ENCODE peak calls at places on chromosomes 7 and 10, in seven cellular contexts. U is HCT116; Q is mesenchymal stem cell; H is IMR-90; B is left lung; N is CD8-positive, alpha-beta memory T cell; F is PC-3. O is an unnamed sample.

GRCh38 chr10:17880596-17880995 is 71.1 kb upstream of the SLC39A12 start:
- DNase-seq in B (no peak), N (no peak), F (no peak), Q (no peak), H (no peak), U (no peak), O (no peak)

GRCh38 chr10:59432207-59432900 is 70.0 kb upstream of the FAM13C start:
- DNase-seq in Q (peak; percentile 8), F (peak; percentile 99), B (no peak), N (no peak), U (no peak), H (peak; percentile 19), O (no peak)

GRCh38 chr7:27171636-27172387 is 2.3 kb downstream of the HOXA10 start:
- DNase-seq in F (no peak), N (peak; percentile 40), U (no peak), B (no peak), Q (peak; percentile 60), H (no peak), O (no peak)

GRCh38 chr10:110783509-110784103 is 88.1 kb upstream of the PDCD4 start:
- DNase-seq in F (no peak), U (no peak), Q (no peak), H (peak; percentile 4), B (no peak), N (peak; percentile 76), O (no peak)

GRCh38 chr7:1709281-1709680 is 39.2 kb downstream of the ELFN1 start:
- DNase-seq in H (no peak), U (no peak), F (no peak), N (no peak), B (peak; percentile 28), Q (no peak), O (no peak)

GRCh38 chr10:24873281-24873683 is 79.1 kb downstream of the PRTFDC1 start:
- DNase-seq in B (no peak), H (peak; percentile 95), U (no peak), Q (peak; percentile 96), F (no peak), N (no peak), O (no peak)

GRCh38 chr7:70470751-70471150 is 661.2 kb upstream of the GALNT17 start:
- DNase-seq in U (no peak), B (no peak), N (no peak), F (no peak), H (no peak), Q (no peak), O (no peak)

GRCh38 chr7:29795696-29796095 is 10.6 kb upstream of the WIPF3 start:
- DNase-seq in Q (no peak), F (no peak), B (no peak), H (no peak), U (no peak), N (no peak), O (no peak)

GRCh38 chr7:37921340-37921805 is 933 bp downstream of the EPDR1 start:
- DNase-seq in B (no peak), Q (peak; percentile 12), N (no peak), U (no peak), H (no peak), F (peak; percentile 48), O (peak; percentile 58)

DNA sequence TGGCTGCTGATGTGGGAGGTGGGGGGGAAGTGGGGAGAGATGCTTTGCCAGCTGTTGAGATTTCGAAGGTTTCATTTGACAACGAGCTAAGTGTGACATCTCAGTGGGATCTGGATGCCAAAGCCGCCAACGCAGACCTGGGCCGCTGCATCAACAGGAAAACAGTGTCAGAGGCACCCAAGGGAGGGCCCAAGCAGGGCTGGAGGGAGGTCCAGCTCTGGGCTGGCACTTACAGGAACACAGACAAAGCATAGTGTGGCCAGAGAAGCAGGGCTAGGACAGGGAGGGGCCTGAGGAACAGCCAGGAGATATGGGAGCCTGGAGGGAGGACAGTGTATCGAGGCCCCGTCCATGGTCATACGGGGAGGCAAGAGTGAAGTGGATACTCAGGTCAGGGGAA is 73.1 kb downstream of the GTF2IRD1 start:
- DNase-seq in B (no peak), H (no peak), N (no peak), Q (no peak), U (no peak), F (no peak), O (no peak)
- H3K27ac ChIP-seq in B (no peak overlapping the region), H (no peak overlapping the region), N (no peak overlapping the region), Q (no peak overlapping the region), U (no peak overlapping the region), F (no peak overlapping the region), O (no peak overlapping the region)

DNA sequence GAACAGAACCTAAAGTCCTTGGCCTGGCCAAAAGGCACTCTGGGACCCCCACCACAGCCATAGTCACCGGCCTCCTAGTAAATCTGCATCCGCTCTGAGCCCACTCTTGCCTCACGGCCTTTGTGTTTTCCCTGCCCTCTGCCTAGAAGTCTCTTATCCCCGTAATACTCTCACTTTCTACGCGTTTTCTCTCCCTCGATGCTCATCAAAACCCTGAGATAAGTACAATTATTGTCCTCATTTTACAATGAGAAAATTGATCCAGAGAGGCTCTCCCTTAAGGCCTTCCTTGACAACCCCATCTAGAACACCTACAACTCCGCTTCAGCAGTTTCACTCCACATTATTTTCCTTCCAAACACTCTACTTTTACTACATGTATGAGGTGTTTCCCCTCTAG is 1.5 kb upstream of the SFXN4 start:
- DNase-seq in N (no peak), Q (no peak), F (no peak), H (no peak), U (no peak), B (no peak), O (no peak)
- H3K27ac ChIP-seq in N (no peak overlapping the region), Q (no peak overlapping the region), F (no peak overlapping the region), H (no peak overlapping the region), U (no peak overlapping the region), B (no peak overlapping the region), O (no peak overlapping the region)

DNA sequence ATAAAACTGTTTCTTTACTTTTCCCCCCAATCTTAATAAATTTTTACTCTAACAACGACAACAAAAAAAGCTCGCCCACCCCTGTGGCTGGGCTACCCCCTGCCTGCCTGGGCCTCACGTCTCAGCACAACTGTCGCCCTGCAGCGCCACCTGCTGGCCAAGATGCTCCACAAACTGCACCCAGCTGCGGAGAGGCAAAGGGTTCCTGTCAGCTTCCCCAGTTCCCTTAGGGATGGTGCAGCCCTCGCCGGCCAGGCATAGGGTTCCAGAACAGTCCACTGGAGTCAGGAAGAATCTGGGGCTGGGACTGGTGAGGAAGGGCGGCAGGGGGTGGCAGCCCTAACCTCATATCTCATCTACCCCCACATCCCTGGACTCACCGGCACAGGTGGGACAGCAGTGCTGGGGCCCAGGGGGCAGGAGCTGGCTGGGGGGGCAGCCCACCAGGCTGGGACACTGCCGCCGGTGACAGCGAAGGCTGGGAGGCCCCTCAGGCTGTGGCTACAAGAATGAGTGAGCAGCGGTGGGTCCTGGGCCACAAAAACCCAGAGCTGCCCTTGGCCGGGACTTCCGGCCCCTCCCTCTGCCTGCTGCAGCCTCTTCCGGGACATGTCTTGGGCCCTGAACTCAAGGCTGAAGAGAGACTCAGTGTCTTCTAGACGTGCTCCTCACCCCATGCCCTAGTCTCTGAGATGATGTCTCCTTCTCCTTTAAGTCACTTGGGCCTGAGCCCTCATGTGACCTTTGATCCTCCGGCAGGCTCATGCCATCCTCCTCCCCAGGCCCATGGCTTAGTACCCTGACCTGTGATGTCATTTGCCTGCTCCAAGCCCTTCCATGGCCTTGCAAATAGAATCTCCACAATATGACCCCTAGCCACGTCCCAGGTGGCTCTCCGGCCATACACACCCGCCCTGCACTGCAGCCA is 21.2 kb downstream of the ATP6V1F start:
- DNase-seq in Q (peak; percentile 73), U (peak; percentile 58), H (peak; percentile 54), B (peak; percentile 96), F (peak; percentile 81), N (peak; percentile 89), O (peak; percentile 84)
- H3K27ac ChIP-seq in Q (no peak overlapping the region), U (no peak overlapping the region), H (no peak overlapping the region), B (no peak overlapping the region), F (no peak overlapping the region), N (no peak overlapping the region), O (no peak overlapping the region)

GRCh38 chr7:25625316-25625715 is 397.0 kb upstream of the NPVF start:
- DNase-seq in N (no peak), H (no peak), U (no peak), Q (no peak), B (no peak), F (no peak), O (no peak)
- H3K27ac ChIP-seq in N (no peak overlapping the region), H (no peak overlapping the region), U (no peak overlapping the region), Q (no peak overlapping the region), B (peak overlapping the region; percentile 69), F (no peak overlapping the region), O (no peak overlapping the region)